ENCODE peak calls at places on chromosomes 7 and 10, in seven cellular contexts. S is stimulated activated CD4-positive, alpha-beta T cell treated with anti-CD3 and anti-CD28 coated beads, Interleukin-1b, Interleukin-23, amount 100 ng/mL, for 4 hours; F is CD8-positive, alpha-beta T cell; Z is stimulated activated CD8-positive, alpha-beta memory T cell treated with anti-CD3 and anti-CD28 coated beads, Interleukin-15, amount 100 ng/mL, for 4 hours; U is CD14-positive monocyte; C is effector CD4-positive, alpha-beta T cell; X is H7. Y is an unnamed sample.

GRCh38 chr7:157117796-157118195 is 20.9 kb upstream of the UBE3C start:
- DNase-seq in X (no peak), F (no peak), C (no peak), Z (no peak), U (no peak), S (no peak), Y (no peak)

GRCh38 chr10:124250506-124250905 is 157.1 kb upstream of the CHST15 start:
- DNase-seq in C (no peak), F (no peak), Z (no peak), S (no peak), X (no peak), U (no peak), Y (no peak)

GRCh38 chr7:100951888-100952560 is 2.7 kb downstream of the MUC3A start:
- DNase-seq in C (no peak), S (no peak), F (no peak), U (no peak), Z (no peak), X (no peak), Y (no peak)

GRCh38 chr10:33681580-33681979 is 347.1 kb upstream of the NRP1 start:
- DNase-seq in Z (no peak), F (no peak), S (no peak), C (no peak), X (no peak), U (no peak), Y (no peak)

GRCh38 chr7:92402920-92403759 is 44.1 kb upstream of the GATAD1 start:
- DNase-seq in U (no peak), C (no peak), F (no peak), X (no peak), S (no peak), Z (no peak), Y (no peak)

GRCh38 chr7:157545681-157546060 is 208.9 kb downstream of the DNAJB6 start:
- DNase-seq in U (no peak), S (no peak), F (no peak), X (no peak), Z (no peak), C (no peak), Y (no peak)

GRCh38 chr7:48876087-48876486 is 48.3 kb upstream of the CDC14C start:
- DNase-seq in C (no peak), Z (no peak), S (no peak), X (no peak), F (no peak), U (no peak), Y (no peak)

GRCh38 chr10:68105820-68106219 is 3.5 kb upstream of the MYPN start:
- DNase-seq in U (no peak), C (no peak), X (no peak), Z (no peak), F (no peak), S (no peak), Y (no peak)

GRCh38 chr10:131675104-131675503 is 225.7 kb upstream of the PPP2R2D start:
- DNase-seq in X (no peak), Z (no peak), U (no peak), C (no peak), S (no peak), F (no peak), Y (no peak)

GRCh38 chr10:60594476-60595051 is 183.7 kb upstream of the CDK1 start:
- DNase-seq in C (no peak), X (no peak), F (no peak), Z (no peak), S (no peak), U (no peak), Y (no peak)

GRCh38 chr7:22728416-22729029 is 1.5 kb downstream of the IL6 start:
- DNase-seq in S (no peak), U (no peak), X (peak; percentile 43), F (no peak), C (no peak), Z (no peak), Y (no peak)

GRCh38 chr7:50791363-50791762 is 8.7 kb upstream of the GRB10 start:
- DNase-seq in F (no peak), X (no peak), Z (no peak), S (no peak), C (no peak), U (no peak), Y (no peak)

GRCh38 chr10:1036341-1036791 is 10.7 kb upstream of the IDI2 start:
- DNase-seq in Z (no peak), S (no peak), F (no peak), C (no peak), U (no peak), X (no peak), Y (peak; percentile 34)

GRCh38 chr10:132941640-132942051 is 724 bp downstream of the CFAP46 start:
- DNase-seq in X (peak; percentile 70), Z (no peak), F (no peak), U (no peak), S (no peak), C (no peak), Y (no peak)

GRCh38 chr10:10734356-10735064 is 283.2 kb upstream of the CELF2 start:
- DNase-seq in X (no peak), F (no peak), Z (no peak), S (no peak), C (no peak), U (no peak), Y (no peak)

GRCh38 chr7:22356855-22357310 is at the start of gene RAPGEF5:
- DNase-seq in X (peak; percentile 93), S (no peak), F (no peak), C (no peak), Z (no peak), U (no peak), Y (no peak)

GRCh38 chr10:46514431-46514861 is 42.0 kb downstream of the GPRIN2 start:
- DNase-seq in F (no peak), S (no peak), X (no peak), U (peak; percentile 24), C (no peak), Z (no peak), Y (no peak)

GRCh38 chr7:32385316-32385956 is 104.7 kb downstream of the LSM5 start:
- DNase-seq in Z (no peak), S (no peak), F (no peak), U (no peak), C (no peak), X (no peak), Y (no peak)

GRCh38 chr7:37018954-37019353 is 294.7 kb upstream of the AOAH start:
- DNase-seq in U (no peak), F (no peak), S (no peak), Z (no peak), X (no peak), C (no peak), Y (no peak)

GRCh38 chr10:116098411-116099019 is 174.5 kb downstream of the GFRA1 start:
- DNase-seq in F (no peak), U (no peak), X (no peak), Z (no peak), S (no peak), C (no peak), Y (no peak)

GRCh38 chr7:25659841-25660240 is 431.6 kb upstream of the NPVF start:
- DNase-seq in U (no peak), F (no peak), Z (no peak), C (no peak), X (no peak), S (no peak), Y (no peak)

GRCh38 chr10:74514322-74514721 is 312.1 kb upstream of the KAT6B start:
- DNase-seq in X (no peak), U (no peak), F (no peak), S (no peak), C (no peak), Z (no peak), Y (no peak)

GRCh38 chr7:117808910-117809705 is 64.1 kb downstream of the CTTNBP2 start:
- DNase-seq in Z (no peak), C (no peak), U (no peak), X (no peak), F (no peak), S (no peak), Y (no peak)